ENCODE peak calls at places on chromosomes 7 and 10, in four cellular contexts. D is left ventricle myocardium inferior, R is fibroblast of mammary gland, F is fibroblast of lung. Y is an unnamed sample.
A peak's percentile ranks its signal among the peaks of the same experiment; 100 is the strongest.

GRCh38 chr10:122713091-122713885 is 13.6 kb upstream of the C10orf120 start:
- DNase-seq in D (no peak), R (no peak), F (no peak), Y (peak; percentile 3)

GRCh38 chr10:97058521-97058920 is 127.2 kb downstream of the SLIT1 start:
- DNase-seq in D (no peak), R (no peak), F (no peak), Y (no peak)

GRCh38 chr10:99983280-99983988 is 26.3 kb downstream of the DNMBP start:
- DNase-seq in D (peak; percentile 26), R (peak; percentile 99), F (peak; percentile 91), Y (peak; percentile 89)

GRCh38 chr7:116021237-116021636 is 9.3 kb downstream of the TFEC start:
- DNase-seq in D (no peak), R (no peak), F (no peak), Y (no peak)

GRCh38 chr7:101936223-101936611 is 118.8 kb downstream of the CUX1 start:
- DNase-seq in D (no peak), R (no peak), F (no peak), Y (no peak)

GRCh38 chr10:132534348-132535064 is 3.1 kb upstream of the INPP5A start:
- DNase-seq in D (peak; percentile 6), R (no peak), F (no peak), Y (no peak)

GRCh38 chr7:117616694-117617093 is 136.9 kb downstream of the CFTR start:
- DNase-seq in D (no peak), R (no peak), F (no peak), Y (no peak)

GRCh38 chr10:98349508-98349922 is 65.5 kb downstream of the PYROXD2 start:
- DNase-seq in D (peak; percentile 59), R (peak; percentile 100), F (peak; percentile 99), Y (peak; percentile 100)

GRCh38 chr7:158572000-158572828 is 15.4 kb downstream of the PTPRN2 start:
- DNase-seq in D (no peak), R (peak; percentile 4), F (no peak), Y (no peak)

GRCh38 chr7:13017325-13017853 is 330.0 kb downstream of the ARL4A start:
- DNase-seq in D (no peak), R (peak; percentile 79), F (peak; percentile 81), Y (peak; percentile 54)

GRCh38 chr10:100529473-100530298 is at the start of gene NDUFB8:
- DNase-seq in D (peak; percentile 91), R (peak; percentile 77), F (peak; percentile 84), Y (peak; percentile 91)

GRCh38 chr10:108788891-108789290 is 1134.4 kb downstream of the XPNPEP1 start:
- DNase-seq in D (no peak), R (no peak), F (no peak), Y (peak; percentile 10)

GRCh38 chr7:7911339-7911738 is 57.3 kb upstream of the GLCCI1 start:
- DNase-seq in D (no peak), R (peak; percentile 24), F (peak; percentile 64), Y (peak; percentile 59)

GRCh38 chr7:120273476-120273975 is 551 bp downstream of the KCND2 start:
- DNase-seq in D (peak; percentile 12), R (peak; percentile 31), F (peak; percentile 28), Y (peak; percentile 45)

GRCh38 chr10:118723467-118723866 is 31.3 kb downstream of the CACUL1 start:
- DNase-seq in D (no peak), R (peak; percentile 74), F (peak; percentile 37), Y (peak; percentile 91)

GRCh38 chr10:116815641-116816415 is 33.5 kb upstream of the ENO4 start:
- DNase-seq in D (no peak), R (peak; percentile 63), F (no peak), Y (peak; percentile 69)

GRCh38 chr7:80831996-80832395 is 86.9 kb downstream of the SEMA3C start:
- DNase-seq in D (no peak), R (peak; percentile 69), F (no peak), Y (peak; percentile 69)

GRCh38 chr7:51344406-51344805 is 27.8 kb upstream of the COBL start:
- DNase-seq in D (no peak), R (no peak), F (no peak), Y (no peak)

GRCh38 chr10:102930720-102931119 is 12.6 kb downstream of the CNNM2 start:
- DNase-seq in D (no peak), R (no peak), F (no peak), Y (no peak)

GRCh38 chr10:102931643-102932042 is 13.5 kb downstream of the CNNM2 start:
- DNase-seq in D (no peak), R (no peak), F (no peak), Y (no peak)

GRCh38 chr10:102926842-102927241 is 8.7 kb downstream of the CNNM2 start:
- DNase-seq in D (no peak), R (no peak), F (no peak), Y (no peak)

DNA sequence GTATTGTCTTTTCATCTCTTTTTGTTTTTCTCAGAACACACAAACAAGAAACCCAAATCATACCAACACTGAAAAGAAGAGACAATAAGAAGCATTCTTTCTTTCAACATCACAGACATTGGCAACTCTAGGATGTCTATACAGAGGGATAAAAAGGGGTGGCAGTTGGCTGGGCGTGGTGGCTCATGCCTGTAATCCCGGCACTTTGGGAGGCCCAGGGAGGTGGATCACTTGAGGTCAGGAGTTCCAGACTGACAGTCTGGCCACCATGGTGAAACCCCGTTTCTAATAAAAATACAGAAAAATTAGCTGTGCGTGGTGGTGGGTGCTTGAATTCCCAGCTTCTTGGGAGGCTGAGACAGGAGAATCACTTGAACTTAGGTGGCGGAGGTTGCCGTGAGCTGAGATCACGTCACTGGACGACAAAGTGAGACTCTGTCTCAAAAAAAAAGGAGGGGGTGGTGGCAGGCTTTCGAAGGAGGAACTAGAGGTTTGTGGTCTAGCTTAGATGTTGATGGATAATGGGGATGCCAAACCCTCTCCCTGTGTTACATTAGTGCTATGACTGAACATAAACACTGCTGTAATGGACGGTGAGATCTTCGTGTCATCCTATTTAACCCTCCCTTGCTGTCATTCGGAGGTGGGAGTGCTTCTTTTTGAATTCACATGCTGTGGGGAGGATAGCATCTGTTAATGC is 9.4 kb downstream of the CNNM2 start:
- DNase-seq in D (no peak), R (no peak), F (no peak), Y (no peak)
- H3K4me3 ChIP-seq in D (no peak overlapping the region), R (no peak overlapping the region), F (no peak overlapping the region), Y (no peak overlapping the region)

GRCh38 chr10:71836594-71836970 is 14.5 kb downstream of the PSAP start:
- DNase-seq in D (no peak), R (no peak), F (no peak), Y (no peak)
- H3K4me3 ChIP-seq in D (peak overlapping the region; percentile 26), R (no peak overlapping the region), F (no peak overlapping the region), Y (no peak overlapping the region)

GRCh38 chr10:15439381-15439837 is 68.3 kb upstream of the FAM171A1 start:
- DNase-seq in D (peak; percentile 55), R (peak; percentile 68), F (peak; percentile 43), Y (peak; percentile 66)
- H3K4me3 ChIP-seq in D (peak overlapping the region; percentile 53), R (peak overlapping the region; percentile 25), F (peak overlapping the region; percentile 25), Y (peak overlapping the region; percentile 62)

GRCh38 chr10:6494934-6495592 is 85.0 kb downstream of the PRKCQ start:
- DNase-seq in D (no peak), R (no peak), F (no peak), Y (peak; percentile 11)

GRCh38 chr10:6492896-6493295 is 87.2 kb downstream of the PRKCQ start:
- DNase-seq in D (no peak), R (no peak), F (no peak), Y (no peak)

GRCh38 chr10:6491841-6492609 is 88.1 kb downstream of the PRKCQ start:
- DNase-seq in D (no peak), R (no peak), F (no peak), Y (no peak)

GRCh38 chr10:6493521-6494451 is 86.3 kb downstream of the PRKCQ start:
- DNase-seq in D (no peak), R (peak; percentile 26), F (peak; percentile 1), Y (peak; percentile 48)

GRCh38 chr10:6494452-6494839 is 85.6 kb downstream of the PRKCQ start:
- DNase-seq in D (no peak), R (no peak), F (no peak), Y (no peak)
- H3K4me3 ChIP-seq in D (no peak overlapping the region), R (no peak overlapping the region), F (no peak overlapping the region), Y (no peak overlapping the region)

GRCh38 chr10:682931-683447 is 6.5 kb downstream of the DIP2C start:
- DNase-seq in D (no peak), R (no peak), F (no peak), Y (no peak)
- H3K4me3 ChIP-seq in D (no peak overlapping the region), R (peak overlapping the region; percentile 61), F (no peak overlapping the region), Y (peak overlapping the region; percentile 86)

DNA sequence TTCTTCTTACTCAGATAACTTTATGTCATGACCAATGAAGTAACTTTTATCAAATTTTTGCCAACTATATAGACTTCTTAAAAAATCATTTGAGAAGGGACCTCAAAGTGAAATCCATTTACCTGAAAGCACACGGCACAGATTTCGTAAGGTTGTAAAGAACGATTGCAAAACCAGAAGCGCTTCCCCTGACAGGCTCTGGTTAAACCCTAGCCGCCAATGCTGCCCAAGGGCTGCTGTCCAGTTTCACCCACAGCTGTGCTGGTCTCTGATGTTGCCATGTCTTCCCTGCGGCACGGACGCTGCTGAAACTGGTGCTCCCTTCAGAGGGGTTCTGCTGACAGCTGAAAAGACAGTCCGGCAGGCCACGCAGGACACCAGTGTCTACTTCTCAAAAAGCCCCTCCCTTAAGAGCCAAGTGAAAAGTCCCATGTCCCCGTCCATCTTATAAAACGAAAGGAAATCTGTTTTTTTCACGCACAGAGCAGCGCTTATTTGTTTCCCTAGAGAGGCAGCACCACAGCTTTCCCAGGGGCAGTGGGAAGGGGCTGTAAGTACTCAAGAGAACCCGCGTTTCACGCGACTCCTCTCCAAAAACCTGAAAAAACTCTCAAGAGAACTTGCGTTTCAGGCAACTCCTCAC is 32.5 kb downstream of the GNA12 start:
- DNase-seq in D (no peak), R (peak; percentile 56), F (peak; percentile 50), Y (no peak)
- H3K4me3 ChIP-seq in D (peak overlapping the region; percentile 55), R (peak overlapping the region; percentile 4), F (peak overlapping the region; percentile 13), Y (no peak overlapping the region)

GRCh38 chr10:6140141-6140841 is 51.5 kb downstream of the RBM17 start:
- DNase-seq in D (no peak), R (no peak), F (no peak), Y (no peak)
- H3K4me3 ChIP-seq in D (no peak overlapping the region), R (no peak overlapping the region), F (no peak overlapping the region), Y (no peak overlapping the region)

Y was measured in GM23248.